ENCODE peak calls at places on chromosomes 7 and 10, in ten cellular contexts. F is mammary epithelial cell; Z is hepatocyte; X is pancreas; O is ovary; P is CD8-positive, alpha-beta T cell; T is kidney; R is cardiac muscle cell; B is H9; S is tibial artery. L is an unnamed sample. For H3K4me1, the result is how much of the 10 kb centered on the place peaks cover.

GRCh38 chr10:122567056-122567660 is 6.6 kb downstream of the DMBT1 start:
- DNase-seq in P (no peak), Z (no peak), S (no peak), B (peak), O (peak), F (peak), X (no peak), R (peak), T (no peak), L (no peak)

GRCh38 chr7:111953611-111954010 is 252.6 kb downstream of the DOCK4 start:
- DNase-seq in X (no peak), R (peak), F (peak), O (no peak), S (no peak), P (no peak), T (no peak), B (no peak), Z (no peak), L (no peak)

GRCh38 chr10:29598861-29599311 is 35.9 kb downstream of the SVIL start:
- DNase-seq in T (no peak), X (no peak), Z (no peak), B (no peak), P (no peak), R (peak), S (no peak), O (peak), F (peak), L (no peak)

GRCh38 chr7:144529269-144529926 is 125.9 kb upstream of the NOBOX start:
- DNase-seq in P (no peak), Z (no peak), X (no peak), T (no peak), B (no peak), S (no peak), R (no peak), O (no peak), F (no peak), L (no peak)

GRCh38 chr7:141585592-141586510 is 34.6 kb downstream of the AGK start:
- DNase-seq in P (no peak), R (peak), X (no peak), B (no peak), T (no peak), Z (no peak), O (no peak), F (peak), S (no peak), L (peak)

GRCh38 chr10:86263209-86263608 is 103.4 kb downstream of the GRID1 start:
- DNase-seq in B (peak), S (peak), R (no peak), F (no peak), X (no peak), P (no peak), O (no peak), T (no peak), Z (no peak), L (no peak)

GRCh38 chr7:151690597-151690996 is 170.9 kb upstream of the RHEB start:
- DNase-seq in O (no peak), B (no peak), X (no peak), S (no peak), Z (peak), T (peak), R (peak), F (no peak), P (no peak), L (no peak)

GRCh38 chr7:75743455-75743859 is 4.7 kb upstream of the HIP1 start:
- DNase-seq in B (no peak), X (no peak), R (peak), P (no peak), F (no peak), Z (peak), O (no peak), S (no peak), T (no peak), L (no peak)

GRCh38 chr10:77070317-77070716 is 567.3 kb downstream of the KCNMA1 start:
- DNase-seq in Z (no peak), P (no peak), F (no peak), B (no peak), R (no peak), X (no peak), S (no peak), T (no peak), O (no peak), L (no peak)

GRCh38 chr7:114864278-114864677 is 57.6 kb upstream of the MDFIC start:
- DNase-seq in O (no peak), R (no peak), F (no peak), X (no peak), S (no peak), B (no peak), T (no peak), P (no peak), Z (no peak), L (no peak)

GRCh38 chr7:129946282-129946681 is 6.5 kb downstream of the UBE2H start:
- DNase-seq in F (no peak), O (no peak), X (no peak), B (no peak), T (peak), S (no peak), R (no peak), Z (no peak), P (no peak), L (no peak)

GRCh38 chr10:47261121-47261520 is 38.9 kb upstream of the GDF10 start:
- DNase-seq in P (peak), O (no peak), X (no peak), R (no peak), S (no peak), Z (no peak), T (no peak), F (no peak), B (no peak), L (peak)

GRCh38 chr10:100882251-100882643 is 30.5 kb upstream of the SLF2 start:
- DNase-seq in O (no peak), R (no peak), P (no peak), B (no peak), S (no peak), X (no peak), Z (no peak), F (no peak), T (no peak), L (no peak)

GRCh38 chr7:25260862-25261454 is 32.7 kb upstream of the NPVF start:
- DNase-seq in T (no peak), B (no peak), S (no peak), Z (peak), O (no peak), R (peak), X (no peak), P (no peak), F (no peak), L (no peak)

GRCh38 chr10:132331259-132331955 is 586 bp upstream of the LRRC27 start:
- DNase-seq in B (no peak), P (no peak), Z (no peak), S (no peak), T (no peak), O (no peak), F (no peak), X (no peak), R (no peak), L (no peak)

GRCh38 chr7:68269410-68269809 is 1272.8 kb downstream of the TYW1 start:
- DNase-seq in R (peak), P (no peak), O (no peak), B (no peak), S (no peak), F (no peak), Z (peak), T (peak), X (peak), L (no peak)

GRCh38 chr10:75226656-75227055 is 9.1 kb downstream of the COMTD1 start:
- DNase-seq in S (no peak), Z (no peak), F (no peak), B (no peak), X (no peak), R (no peak), P (no peak), O (no peak), T (no peak), L (no peak)

GRCh38 chr7:85014936-85015335 is 171.9 kb downstream of the SEMA3D start:
- DNase-seq in P (no peak), R (no peak), S (no peak), F (no peak), B (no peak), O (no peak), Z (no peak), X (no peak), T (no peak), L (no peak)

GRCh38 chr7:64183126-64183742 is 23.8 kb upstream of the ZNF735 start:
- DNase-seq in F (no peak), P (peak), T (no peak), S (no peak), X (no peak), O (no peak), B (no peak), Z (no peak), R (no peak), L (peak)

GRCh38 chr10:85548038-85548437 is 818.6 kb downstream of the GRID1 start:
- DNase-seq in F (peak), P (no peak), X (peak), T (no peak), S (no peak), Z (peak), R (peak), O (no peak), B (no peak), L (no peak)

GRCh38 chr7:27151945-27152815 is at the start of gene HOXA3:
- DNase-seq in X (peak), P (no peak), S (peak), R (no peak), Z (no peak), T (peak), O (peak), B (no peak), F (peak), L (no peak)

GRCh38 chr7:27149817-27150567 is 2.4 kb downstream of the HOXA3 start:
- DNase-seq in Z (no peak), B (no peak), T (peak), R (no peak), X (no peak), O (peak), S (peak), P (no peak), F (no peak), L (no peak)

GRCh38 chr7:27152816-27153486 is 568 bp upstream of the HOXA3 start:
- DNase-seq in S (no peak), R (no peak), X (no peak), O (no peak), Z (no peak), F (no peak), P (no peak), B (peak), T (peak), L (no peak)

GRCh38 chr7:27150568-27151340 is 1.6 kb downstream of the HOXA3 start:
- DNase-seq in F (peak), Z (peak), X (no peak), T (peak), B (peak), P (peak), R (peak), S (peak), O (peak), L (no peak)

DNA sequence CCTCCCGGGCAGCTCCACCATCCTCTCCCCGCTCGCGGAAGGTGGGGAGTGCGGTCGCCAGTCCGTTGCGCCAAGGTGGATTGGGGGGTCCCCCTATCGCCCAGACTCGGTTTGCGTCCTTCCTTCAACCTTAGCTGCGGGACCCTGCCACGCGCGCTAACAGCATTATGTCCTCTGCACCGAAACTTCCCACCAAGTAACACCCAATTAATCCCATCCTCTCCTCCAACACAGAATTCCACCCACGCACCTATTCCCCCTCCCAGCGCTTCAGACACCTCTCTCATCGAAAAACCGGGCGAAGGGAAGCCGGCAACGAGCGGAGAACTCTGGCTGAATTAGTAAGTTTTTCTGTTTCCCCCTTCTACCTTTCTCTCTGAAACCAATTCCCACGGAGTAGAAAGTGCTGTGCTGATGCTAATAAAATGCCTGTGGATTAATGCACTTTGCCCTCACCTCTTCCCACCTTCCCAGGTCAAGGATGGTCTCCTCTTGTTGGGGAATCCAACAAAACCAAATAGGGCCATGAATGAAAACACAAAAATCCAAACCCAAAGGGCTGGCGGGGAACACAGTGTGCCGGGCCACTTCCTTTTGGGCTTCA is 940 bp downstream of the HOXA3 start:
- DNase-seq in R (no peak), X (peak), F (peak), B (no peak), Z (no peak), S (peak), T (peak), O (no peak), P (no peak), L (no peak)
- H3K27ac ChIP-seq in R (no peak), X (no peak), F (peak), B (no peak), Z (no peak), S (peak), T (peak), O (no peak), P (no peak), L (no peak)

GRCh38 chr10:110011679-110012078 is 3.9 kb downstream of the ADD3 start:
- DNase-seq in X (no peak), Z (peak), F (no peak), S (no peak), O (no peak), P (no peak), B (no peak), T (no peak), R (no peak), L (peak)

GRCh38 chr10:110008518-110009339 is 945 bp downstream of the ADD3 start:
- DNase-seq in P (peak), O (peak), B (peak), F (peak), R (peak), S (no peak), Z (peak), T (peak), X (peak), L (peak)

GRCh38 chr10:110007171-110007700 is 548 bp upstream of the ADD3 start:
- DNase-seq in Z (no peak), O (no peak), X (peak), P (no peak), S (no peak), F (no peak), B (no peak), R (no peak), T (no peak), L (no peak)

GRCh38 chr10:110007701-110008517 is at the start of gene ADD3:
- DNase-seq in F (peak), R (peak), T (peak), O (peak), B (peak), S (peak), Z (peak), X (peak), P (peak), L (peak)

GRCh38 chr10:110010076-110011069 is 2.6 kb downstream of the ADD3 start:
- DNase-seq in O (no peak), S (no peak), B (no peak), Z (no peak), X (no peak), T (no peak), R (no peak), P (peak), F (no peak), L (peak)
- H3K4me1 ChIP-seq in O (under half), S (under half), B (under half), Z (under half), X (half or more), T (under half), R (under half), P (half or more), F (under half), L (under half)

GRCh38 chr10:6649903-6650302 is 69.8 kb upstream of the PRKCQ start:
- DNase-seq in T (no peak), P (no peak), S (no peak), B (no peak), X (no peak), R (no peak), O (no peak), F (no peak), Z (no peak), L (no peak)

GRCh38 chr10:6643962-6644361 is 63.9 kb upstream of the PRKCQ start:
- DNase-seq in B (no peak), S (no peak), P (no peak), R (no peak), O (no peak), T (no peak), Z (no peak), X (no peak), F (no peak), L (no peak)

GRCh38 chr10:6647811-6648526 is 67.9 kb upstream of the PRKCQ start:
- DNase-seq in P (peak), R (peak), B (peak), F (peak), Z (peak), T (peak), X (peak), O (no peak), S (no peak), L (peak)

GRCh38 chr10:6650580-6650979 is 70.5 kb upstream of the PRKCQ start:
- DNase-seq in S (no peak), T (no peak), R (no peak), B (no peak), P (no peak), F (no peak), X (no peak), O (no peak), Z (no peak), L (no peak)

GRCh38 chr10:6649107-6649720 is 69.1 kb upstream of the PRKCQ start:
- DNase-seq in O (no peak), R (no peak), T (no peak), F (peak), Z (no peak), X (no peak), S (no peak), P (no peak), B (no peak), L (no peak)
- H3K27ac ChIP-seq in O (no peak), R (no peak), T (no peak), F (no peak), Z (no peak), X (no peak), S (no peak), P (no peak), B (no peak), L (no peak)

GRCh38 chr10:48900296-48900695 is 39.3 kb downstream of the LRRC18 start:
- DNase-seq in X (no peak), O (no peak), F (no peak), S (no peak), B (no peak), R (no peak), P (no peak), Z (no peak), T (no peak), L (no peak)
- H3K4me1 ChIP-seq in X (under half), O (under half), F (under half), S (under half), B (under half), R (under half), P (under half), Z (under half), T (under half), L (under half)

GRCh38 chr10:102269017-102269416 is 23.7 kb downstream of the GBF1 start:
- DNase-seq in O (no peak), P (no peak), X (no peak), S (no peak), Z (no peak), B (no peak), F (no peak), R (peak), T (no peak), L (no peak)
- H3K27ac ChIP-seq in O (no peak), P (no peak), X (no peak), S (no peak), Z (no peak), B (no peak), F (no peak), R (peak), T (no peak), L (no peak)

DNA sequence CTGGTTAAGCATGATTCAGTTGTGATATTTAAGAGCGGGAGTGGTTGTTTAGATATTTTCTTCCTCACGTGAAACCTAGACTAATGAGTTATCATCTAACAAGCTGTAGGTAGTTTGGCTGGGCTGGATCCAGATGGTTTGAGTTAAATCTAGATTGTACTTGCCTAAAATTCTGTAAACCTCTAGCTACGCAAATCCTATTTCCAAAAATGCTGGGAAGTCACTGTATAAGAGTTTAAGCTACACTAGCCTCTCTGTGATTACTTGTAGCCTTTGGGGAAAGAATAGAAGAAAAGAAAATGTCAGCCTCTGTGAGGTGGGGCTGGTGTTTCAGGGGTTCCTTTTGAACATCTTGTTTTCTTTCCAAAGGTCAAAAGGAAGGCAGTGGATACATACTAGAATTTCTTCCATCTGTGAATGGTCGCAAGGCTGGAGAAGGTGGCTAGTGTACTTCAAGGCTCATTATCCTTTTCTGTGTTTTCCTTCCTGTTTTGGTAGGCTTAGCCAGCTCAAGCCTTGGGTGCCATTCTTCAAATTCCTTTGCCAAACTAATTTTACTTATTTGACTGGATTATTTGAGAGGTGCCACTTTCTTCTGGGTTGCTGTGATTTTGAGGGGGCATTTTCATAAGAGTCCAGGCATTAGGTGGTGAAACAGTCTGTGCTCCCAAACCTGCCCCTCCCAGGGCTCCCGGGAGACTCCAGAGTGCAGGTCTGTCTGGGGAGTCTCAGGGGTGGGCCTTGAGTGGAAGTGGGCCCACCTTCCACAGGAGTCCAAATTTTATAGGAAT is 5.2 kb upstream of the EN2 start:
- DNase-seq in S (no peak), P (no peak), Z (no peak), F (no peak), X (no peak), T (no peak), B (no peak), O (no peak), R (no peak), L (no peak)
- H3K4me1 ChIP-seq in S (half or more), P (under half), Z (under half), F (under half), X (under half), T (under half), B (under half), O (under half), R (under half), L (under half)

GRCh38 chr10:27618906-27619305 is 114.8 kb downstream of the RAB18 start:
- DNase-seq in B (no peak), Z (no peak), F (no peak), P (no peak), X (no peak), O (no peak), S (no peak), R (no peak), T (no peak), L (no peak)

GRCh38 chr10:27618036-27618615 is 114.0 kb downstream of the RAB18 start:
- DNase-seq in F (no peak), O (no peak), R (no peak), T (no peak), X (no peak), B (no peak), Z (no peak), S (no peak), P (no peak), L (no peak)

GRCh38 chr10:27619329-27619728 is 115.2 kb downstream of the RAB18 start:
- DNase-seq in X (no peak), P (no peak), Z (no peak), R (no peak), F (no peak), T (no peak), S (no peak), O (no peak), B (no peak), L (no peak)

GRCh38 chr10:27620425-27621397 is 116.6 kb downstream of the RAB18 start:
- DNase-seq in S (peak), T (no peak), Z (peak), R (peak), P (no peak), F (peak), B (no peak), X (no peak), O (no peak), L (no peak)

GRCh38 chr10:27621441-27621840 is 117.3 kb downstream of the RAB18 start:
- DNase-seq in P (no peak), B (no peak), S (no peak), X (no peak), F (no peak), R (no peak), T (no peak), O (no peak), Z (no peak), L (no peak)
- H3K27ac ChIP-seq in P (no peak), B (no peak), S (peak), X (no peak), F (no peak), R (no peak), T (no peak), O (peak), Z (peak), L (no peak)

GRCh38 chr10:127922206-127922605 is 15.3 kb downstream of the PTPRE start:
- DNase-seq in O (no peak), T (no peak), R (no peak), P (no peak), X (no peak), Z (no peak), F (no peak), B (no peak), S (no peak), L (no peak)

GRCh38 chr10:127921751-127922140 is 14.8 kb downstream of the PTPRE start:
- DNase-seq in B (no peak), R (no peak), F (no peak), P (no peak), O (no peak), Z (no peak), X (no peak), S (no peak), T (no peak), L (no peak)

GRCh38 chr10:127922675-127923366 is 15.9 kb downstream of the PTPRE start:
- DNase-seq in B (no peak), F (peak), Z (peak), X (peak), O (peak), R (peak), T (peak), P (no peak), S (peak), L (no peak)

GRCh38 chr10:127925471-127926207 is 18.7 kb downstream of the PTPRE start:
- DNase-seq in F (no peak), X (no peak), Z (no peak), S (no peak), T (no peak), O (no peak), B (no peak), P (no peak), R (no peak), L (no peak)

GRCh38 chr10:127923646-127924045 is 16.7 kb downstream of the PTPRE start:
- DNase-seq in Z (no peak), B (no peak), S (no peak), O (no peak), X (no peak), P (no peak), T (no peak), F (no peak), R (no peak), L (no peak)
- H3K4me1 ChIP-seq in Z (under half), B (under half), S (under half), O (under half), X (under half), P (under half), T (under half), F (under half), R (under half), L (under half)

L was measured in naive thymus-derived CD4-positive, alpha-beta T cell.